ENCODE peak calls at places on chromosomes 4 and X, in four cellular contexts. One of them, this sample, is unnamed.

GRCh38 chr4:6200922-6201362 is 593 bp upstream of the JAKMIP1 start:
- DNase-seq in H1: no peak
- DNase-seq in K562: no peak
- DNase-seq in HepG2: peak; percentile 34
- DNase-seq in this sample: no peak

GRCh38 chr4:62126064-62126732 is 926.1 kb downstream of the ADGRL3 start:
- DNase-seq in H1: no peak
- DNase-seq in K562: no peak
- DNase-seq in HepG2: no peak
- DNase-seq in this sample: no peak

GRCh38 chr4:184424993-184425758 is 49.2 kb downstream of the IRF2 start:
- DNase-seq in H1: no peak
- DNase-seq in K562: no peak
- DNase-seq in HepG2: no peak
- DNase-seq in this sample: no peak

GRCh38 chrX:121336831-121337421 is 289.5 kb downstream of the GLUD2 start:
- DNase-seq in H1: no peak
- DNase-seq in K562: no peak
- DNase-seq in HepG2: no peak
- DNase-seq in this sample: no peak

GRCh38 chr4:105196523-105197145 is 50.0 kb downstream of the TET2 start:
- DNase-seq in H1: no peak
- DNase-seq in K562: no peak
- DNase-seq in HepG2: no peak
- DNase-seq in this sample: peak; percentile 35

GRCh38 chr4:16722386-16722785 is 176.1 kb downstream of the LDB2 start:
- DNase-seq in H1: no peak
- DNase-seq in K562: no peak
- DNase-seq in HepG2: no peak
- DNase-seq in this sample: no peak

GRCh38 chrX:25076941-25077500 is 61.3 kb upstream of the ARX start:
- DNase-seq in H1: no peak
- DNase-seq in K562: no peak
- DNase-seq in HepG2: no peak
- DNase-seq in this sample: no peak

GRCh38 chrX:152635941-152636340 is 1.8 kb upstream of the GABRQ start:
- DNase-seq in H1: no peak
- DNase-seq in K562: peak; percentile 31
- DNase-seq in HepG2: peak; percentile 27
- DNase-seq in this sample: no peak

GRCh38 chrX:107355533-107355932 is 93.9 kb upstream of the FRMPD3 start:
- DNase-seq in H1: peak; percentile 25
- DNase-seq in K562: no peak
- DNase-seq in HepG2: no peak
- DNase-seq in this sample: no peak

GRCh38 chr4:39834269-39834668 is 136.3 kb downstream of the UBE2K start:
- DNase-seq in H1: no peak
- DNase-seq in K562: no peak
- DNase-seq in HepG2: no peak
- DNase-seq in this sample: no peak

GRCh38 chrX:11380187-11380586 is 87.0 kb downstream of the AMELX start:
- DNase-seq in H1: no peak
- DNase-seq in K562: no peak
- DNase-seq in HepG2: no peak
- DNase-seq in this sample: no peak

GRCh38 chrX:38552721-38553120 is 8.6 kb upstream of the TSPAN7 start:
- DNase-seq in H1: no peak
- DNase-seq in K562: no peak
- DNase-seq in HepG2: no peak
- DNase-seq in this sample: no peak

GRCh38 chrX:150451953-150452352 is 88.8 kb downstream of the MAMLD1 start:
- DNase-seq in H1: no peak
- DNase-seq in K562: no peak
- DNase-seq in HepG2: no peak
- DNase-seq in this sample: no peak

GRCh38 chr4:25810815-25811690 is 51.7 kb downstream of the SEL1L3 start:
- DNase-seq in H1: no peak
- DNase-seq in K562: no peak
- DNase-seq in HepG2: peak; percentile 60
- DNase-seq in this sample: no peak
- TF ChIP-seq USF2 in H1: no peak
- TF ChIP-seq USF2 in K562: no peak
- TF ChIP-seq USF2 in HepG2: no peak
- TF ChIP-seq USF2 in this sample: no peak

DNA sequence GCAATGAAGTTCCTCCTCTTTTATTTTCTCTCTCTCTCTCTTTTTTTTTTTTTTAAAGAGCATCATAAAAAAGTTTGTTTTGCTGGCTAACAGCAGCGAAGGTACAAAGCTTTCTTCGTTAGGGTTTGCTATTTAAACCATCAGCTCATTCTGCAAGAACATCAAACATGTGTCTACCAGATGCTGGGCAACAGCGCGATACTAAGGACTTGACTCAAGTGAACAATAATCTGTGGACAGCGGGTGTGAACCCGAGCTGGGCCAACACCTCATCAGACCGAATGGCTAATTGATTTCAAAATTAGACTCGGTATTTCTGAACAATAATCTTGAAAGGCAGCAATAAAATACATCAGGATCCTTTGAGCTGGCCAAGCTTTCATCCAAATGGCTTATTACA is 246.4 kb downstream of the FBXO8 start:
- DNase-seq in H1: no peak
- DNase-seq in K562: no peak
- DNase-seq in HepG2: no peak
- DNase-seq in this sample: no peak
- TF ChIP-seq ZNF274 in H1: no peak
- TF ChIP-seq ZNF274 in K562: no peak
- TF ChIP-seq ZNF274 in HepG2: no peak
- TF ChIP-seq ZNF274 in this sample: no peak

GRCh38 chr4:169144061-169144600 is 126.6 kb downstream of the SH3RF1 start:
- DNase-seq in H1: no peak
- DNase-seq in K562: no peak
- DNase-seq in HepG2: no peak
- DNase-seq in this sample: no peak

GRCh38 chr4:169139013-169139412 is 129.0 kb upstream of the CBR4 start:
- DNase-seq in H1: no peak
- DNase-seq in K562: no peak
- DNase-seq in HepG2: no peak
- DNase-seq in this sample: no peak

GRCh38 chr4:169142906-169143305 is 127.8 kb downstream of the SH3RF1 start:
- DNase-seq in H1: no peak
- DNase-seq in K562: no peak
- DNase-seq in HepG2: no peak
- DNase-seq in this sample: no peak

GRCh38 chr4:169143335-169143734 is 127.4 kb downstream of the SH3RF1 start:
- DNase-seq in H1: no peak
- DNase-seq in K562: no peak
- DNase-seq in HepG2: no peak
- DNase-seq in this sample: no peak

DNA sequence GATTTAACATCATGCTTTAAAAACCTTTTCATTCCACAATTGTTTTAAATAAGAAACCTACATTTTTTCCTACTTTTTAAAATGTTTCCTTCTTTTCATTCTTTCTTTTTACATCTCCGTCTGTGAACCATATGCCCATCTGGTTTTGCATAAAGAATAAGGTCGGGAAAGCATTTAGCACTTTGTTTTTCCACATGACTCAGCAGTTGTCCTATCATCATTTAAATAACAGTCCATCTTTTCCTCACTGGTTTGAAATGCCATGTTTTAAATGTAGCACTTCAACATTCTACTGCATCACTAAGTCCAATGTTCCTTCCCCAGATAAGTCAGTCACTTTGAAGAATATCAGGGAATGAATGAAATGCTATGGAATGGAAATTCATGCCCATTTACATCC is 128.4 kb downstream of the SH3RF1 start:
- DNase-seq in H1: no peak
- DNase-seq in K562: no peak
- DNase-seq in HepG2: no peak
- DNase-seq in this sample: no peak
- TF ChIP-seq USF2 in H1: no peak
- TF ChIP-seq USF2 in K562: no peak
- TF ChIP-seq USF2 in HepG2: no peak
- TF ChIP-seq USF2 in this sample: no peak

DNA sequence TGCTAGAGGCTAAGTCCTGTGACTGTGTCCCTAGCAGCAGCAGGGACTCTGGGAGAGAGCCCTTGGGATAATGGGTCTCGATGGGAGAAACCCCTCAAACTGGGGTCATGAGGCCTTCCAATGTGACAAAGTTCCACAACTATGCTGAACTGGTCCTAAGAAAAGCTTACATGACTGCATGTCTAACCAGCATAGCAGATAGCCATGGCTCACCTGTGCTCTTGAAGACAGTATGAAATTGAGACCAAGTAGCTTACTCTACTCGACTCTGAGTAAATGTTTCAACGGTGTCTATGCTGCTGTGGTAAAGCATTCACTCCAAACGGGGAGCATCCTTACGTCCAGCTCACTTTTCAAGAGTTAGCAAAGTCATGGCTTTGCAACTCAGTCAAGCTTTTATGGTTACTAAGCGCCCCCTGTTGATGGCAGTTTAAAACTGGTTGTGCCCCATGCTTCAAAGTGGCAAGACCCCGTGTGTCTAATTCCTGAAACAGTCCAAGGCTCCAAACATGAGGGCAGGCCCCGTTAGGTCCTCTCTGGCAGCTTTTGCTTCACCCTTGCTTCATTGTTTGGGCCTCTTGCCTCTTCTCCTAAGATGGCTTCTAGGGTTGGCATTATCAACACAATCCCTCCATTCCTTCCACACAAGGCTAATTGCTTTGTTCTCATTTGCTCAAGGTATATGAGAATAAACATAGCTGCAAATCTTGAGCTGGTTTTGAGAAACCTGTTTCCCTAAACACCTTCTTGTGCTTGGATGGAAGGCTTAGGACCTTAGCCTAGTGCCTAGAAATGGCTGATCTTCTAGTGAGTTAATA is 46.6 kb downstream of the CCNG2 start:
- DNase-seq in H1: peak; percentile 59
- DNase-seq in K562: peak; percentile 61
- DNase-seq in HepG2: peak; percentile 63
- DNase-seq in this sample: peak; percentile 23
- TF ChIP-seq ZNF274 in H1: no peak
- TF ChIP-seq ZNF274 in K562: no peak
- TF ChIP-seq ZNF274 in HepG2: no peak
- TF ChIP-seq ZNF274 in this sample: no peak

GRCh38 chr4:58776627-58777026 is 1666.4 kb upstream of the IGFBP7 start:
- DNase-seq in H1: no peak
- DNase-seq in K562: no peak
- DNase-seq in HepG2: no peak
- DNase-seq in this sample: no peak
- TF ChIP-seq USF2 in H1: no peak
- TF ChIP-seq USF2 in K562: no peak
- TF ChIP-seq USF2 in HepG2: no peak
- TF ChIP-seq USF2 in this sample: no peak

GRCh38 chr4:37680089-37680488 is 6.1 kb downstream of the RELL1 start:
- DNase-seq in H1: no peak
- DNase-seq in K562: no peak
- DNase-seq in HepG2: no peak
- DNase-seq in this sample: no peak
- TF ChIP-seq ZNF274 in H1: no peak
- TF ChIP-seq ZNF274 in K562: no peak
- TF ChIP-seq ZNF274 in HepG2: no peak
- TF ChIP-seq ZNF274 in this sample: no peak

DNA sequence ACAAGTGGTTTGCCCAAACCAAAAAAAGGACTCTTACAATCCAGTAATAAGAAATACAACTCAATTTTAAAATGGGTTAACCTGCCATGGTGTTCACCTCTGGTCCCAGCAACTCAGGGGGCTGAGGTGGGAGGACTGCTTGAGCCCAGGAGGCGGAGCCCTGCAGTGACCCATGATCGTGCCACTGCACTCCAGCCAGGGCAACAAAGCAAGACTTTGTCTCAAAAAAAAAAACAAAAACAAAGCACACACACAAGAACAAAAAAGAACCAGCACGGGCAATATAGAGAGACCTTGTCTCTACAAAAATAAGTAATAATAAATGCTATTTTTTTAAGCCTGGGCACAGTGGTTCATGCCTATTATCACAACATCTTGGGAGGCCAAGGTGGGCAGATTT is 28.7 kb downstream of the ARAP2 start:
- DNase-seq in H1: no peak
- DNase-seq in K562: no peak
- DNase-seq in HepG2: no peak
- DNase-seq in this sample: no peak
- TF ChIP-seq USF2 in H1: no peak
- TF ChIP-seq USF2 in K562: no peak
- TF ChIP-seq USF2 in HepG2: no peak
- TF ChIP-seq USF2 in this sample: no peak

GRCh38 chrX:120308558-120308957 is 2.7 kb downstream of the TMEM255A start:
- DNase-seq in H1: peak; percentile 36
- DNase-seq in K562: no peak
- DNase-seq in HepG2: no peak
- DNase-seq in this sample: no peak
- TF ChIP-seq ZNF274 in H1: no peak
- TF ChIP-seq ZNF274 in K562: no peak
- TF ChIP-seq ZNF274 in HepG2: no peak
- TF ChIP-seq ZNF274 in this sample: no peak

GRCh38 chr4:53507671-53508286 is 83.5 kb downstream of the LNX1 start:
- DNase-seq in H1: no peak
- DNase-seq in K562: peak; percentile 10
- DNase-seq in HepG2: peak; percentile 30
- DNase-seq in this sample: no peak
- TF ChIP-seq USF2 in H1: no peak
- TF ChIP-seq USF2 in K562: no peak
- TF ChIP-seq USF2 in HepG2: no peak
- TF ChIP-seq USF2 in this sample: no peak

This sample was measured in GM12878.